ENCODE peak calls at places on chromosomes 4 and X, in six cellular contexts. S is heart left ventricle; F is H7; E is kidney glomerular epithelial cell; U is activated T-cell treated with anti-CD3 and anti-CD28 coated beads, Interleukin-2, amount 50 U/mL, for 72 hours; O is hepatocyte. G is an unnamed sample.

GRCh38 chr4:5932021-5932553 is 39.2 kb upstream of the CRMP1 start:
- DNase-seq in U (no peak), E (no peak), O (no peak), F (no peak), S (no peak), G (no peak)

GRCh38 chrX:12360389-12360788 is 222.1 kb downstream of the FRMPD4 start:
- DNase-seq in E (peak; percentile 4), O (no peak), S (no peak), U (no peak), F (no peak), G (no peak)

GRCh38 chr4:130600706-130601105 is 1504.8 kb downstream of the C4orf33 start:
- DNase-seq in U (no peak), E (no peak), S (no peak), O (no peak), F (no peak), G (no peak)

GRCh38 chrX:129577877-129578276 is 37.8 kb downstream of the OCRL start:
- DNase-seq in E (no peak), S (no peak), U (no peak), F (no peak), O (no peak), G (no peak)

GRCh38 chr4:54800831-54801530 is 143.2 kb downstream of the KIT start:
- DNase-seq in F (no peak), O (no peak), U (no peak), S (peak; percentile 28), E (no peak), G (no peak)

GRCh38 chr4:129358571-129358970 is 262.6 kb downstream of the C4orf33 start:
- DNase-seq in S (no peak), F (no peak), O (no peak), U (no peak), E (peak; percentile 71), G (no peak)

GRCh38 chr4:52868138-52868537 is 6.0 kb downstream of the RASL11B start:
- DNase-seq in S (peak; percentile 83), O (peak; percentile 46), U (no peak), F (peak; percentile 62), E (no peak), G (no peak)

GRCh38 chr4:177447417-177448004 is 5.3 kb upstream of the AGA start:
- DNase-seq in E (no peak), U (no peak), S (no peak), F (no peak), O (no peak), G (no peak)

GRCh38 chrX:40127052-40127451 is 29.3 kb upstream of the BCOR start:
- DNase-seq in F (no peak), S (no peak), U (no peak), O (no peak), E (no peak), G (peak; percentile 16)

GRCh38 chrX:30992381-30992904 is 79.4 kb downstream of the FTHL17 start:
- DNase-seq in O (no peak), E (no peak), F (no peak), U (no peak), S (no peak), G (peak; percentile 9)

GRCh38 chr4:127781303-127782024 is 658 bp upstream of the HSPA4L start:
- DNase-seq in S (peak; percentile 68), O (peak; percentile 72), U (peak; percentile 51), F (peak; percentile 79), E (no peak), G (no peak)

GRCh38 chr4:137905930-137906329 is 336.2 kb downstream of the SLC7A11 start:
- DNase-seq in E (no peak), S (no peak), O (no peak), F (no peak), U (no peak), G (no peak)

GRCh38 chrX:19811807-19812604 is 75.4 kb downstream of the SH3KBP1 start:
- DNase-seq in O (no peak), F (no peak), E (no peak), S (peak; percentile 38), U (no peak), G (no peak)

G was measured in CD4-positive, alpha-beta memory T cell.